ENCODE peak calls at places on chromosomes 6 and 20, in nine cellular contexts. One of them, this sample, is unnamed.

GRCh38 chr20:50555687-50556086 is 45.5 kb downstream of the PTPN1 start:
- DNase-seq in ELR: no peak
- DNase-seq in stimulated activated CD4-positive, alpha-beta T cell treated with anti-CD3 and anti-CD28 coated beads, Interleukin-15, amount 100 ng/mL, for 1 hour: no peak
- DNase-seq in NCI-H748 treated with DMSO at 0.1 percent for 48 hours: no peak
- DNase-seq in HL-60: no peak
- DNase-seq in NCI-H1694 treated with DMSO at 0.1 percent for 48 hours: no peak
- DNase-seq in NAMALWA: no peak
- DNase-seq in iris pigment epithelial cell: no peak
- DNase-seq in NCI-H1105: no peak
- DNase-seq in this sample: no peak

GRCh38 chr6:132907231-132907630 is 92.9 kb downstream of the RPS12 start:
- DNase-seq in ELR: peak; percentile 43
- DNase-seq in stimulated activated CD4-positive, alpha-beta T cell treated with anti-CD3 and anti-CD28 coated beads, Interleukin-15, amount 100 ng/mL, for 1 hour: no peak
- DNase-seq in NCI-H748 treated with DMSO at 0.1 percent for 48 hours: no peak
- DNase-seq in HL-60: no peak
- DNase-seq in NCI-H1694 treated with DMSO at 0.1 percent for 48 hours: no peak
- DNase-seq in NAMALWA: no peak
- DNase-seq in iris pigment epithelial cell: peak; percentile 54
- DNase-seq in NCI-H1105: no peak
- DNase-seq in this sample: no peak

GRCh38 chr6:106192824-106193223 is 106.7 kb downstream of the PRDM1 start:
- DNase-seq in ELR: peak; percentile 86
- DNase-seq in stimulated activated CD4-positive, alpha-beta T cell treated with anti-CD3 and anti-CD28 coated beads, Interleukin-15, amount 100 ng/mL, for 1 hour: no peak
- DNase-seq in NCI-H748 treated with DMSO at 0.1 percent for 48 hours: no peak
- DNase-seq in HL-60: no peak
- DNase-seq in NCI-H1694 treated with DMSO at 0.1 percent for 48 hours: no peak
- DNase-seq in NAMALWA: no peak
- DNase-seq in iris pigment epithelial cell: peak; percentile 71
- DNase-seq in NCI-H1105: no peak
- DNase-seq in this sample: no peak

GRCh38 chr6:70371454-70372105 is 41.7 kb upstream of the FAM135A start:
- DNase-seq in ELR: peak; percentile 93
- DNase-seq in stimulated activated CD4-positive, alpha-beta T cell treated with anti-CD3 and anti-CD28 coated beads, Interleukin-15, amount 100 ng/mL, for 1 hour: no peak
- DNase-seq in NCI-H748 treated with DMSO at 0.1 percent for 48 hours: peak; percentile 79
- DNase-seq in HL-60: peak; percentile 32
- DNase-seq in NCI-H1694 treated with DMSO at 0.1 percent for 48 hours: peak; percentile 56
- DNase-seq in NAMALWA: peak; percentile 80
- DNase-seq in iris pigment epithelial cell: peak; percentile 74
- DNase-seq in NCI-H1105: peak; percentile 92
- DNase-seq in this sample: no peak

GRCh38 chr6:102655823-102656222 is 1262.3 kb downstream of the GRIK2 start:
- DNase-seq in ELR: no peak
- DNase-seq in stimulated activated CD4-positive, alpha-beta T cell treated with anti-CD3 and anti-CD28 coated beads, Interleukin-15, amount 100 ng/mL, for 1 hour: no peak
- DNase-seq in NCI-H748 treated with DMSO at 0.1 percent for 48 hours: no peak
- DNase-seq in HL-60: no peak
- DNase-seq in NCI-H1694 treated with DMSO at 0.1 percent for 48 hours: no peak
- DNase-seq in NAMALWA: no peak
- DNase-seq in iris pigment epithelial cell: no peak
- DNase-seq in NCI-H1105: no peak
- DNase-seq in this sample: no peak

GRCh38 chr20:57464642-57465211 is 60.2 kb downstream of the CTCFL start:
- DNase-seq in ELR: peak; percentile 50
- DNase-seq in stimulated activated CD4-positive, alpha-beta T cell treated with anti-CD3 and anti-CD28 coated beads, Interleukin-15, amount 100 ng/mL, for 1 hour: no peak
- DNase-seq in NCI-H748 treated with DMSO at 0.1 percent for 48 hours: no peak
- DNase-seq in HL-60: peak; percentile 94
- DNase-seq in NCI-H1694 treated with DMSO at 0.1 percent for 48 hours: no peak
- DNase-seq in NAMALWA: peak; percentile 63
- DNase-seq in iris pigment epithelial cell: peak; percentile 58
- DNase-seq in NCI-H1105: no peak
- DNase-seq in this sample: no peak

GRCh38 chr6:107627928-107628327 is 138.0 kb downstream of the SOBP start:
- DNase-seq in ELR: no peak
- DNase-seq in stimulated activated CD4-positive, alpha-beta T cell treated with anti-CD3 and anti-CD28 coated beads, Interleukin-15, amount 100 ng/mL, for 1 hour: no peak
- DNase-seq in NCI-H748 treated with DMSO at 0.1 percent for 48 hours: no peak
- DNase-seq in HL-60: no peak
- DNase-seq in NCI-H1694 treated with DMSO at 0.1 percent for 48 hours: no peak
- DNase-seq in NAMALWA: no peak
- DNase-seq in iris pigment epithelial cell: no peak
- DNase-seq in NCI-H1105: no peak
- DNase-seq in this sample: no peak

GRCh38 chr6:139764498-139764986 is 390.1 kb upstream of the CITED2 start:
- DNase-seq in ELR: peak; percentile 99
- DNase-seq in stimulated activated CD4-positive, alpha-beta T cell treated with anti-CD3 and anti-CD28 coated beads, Interleukin-15, amount 100 ng/mL, for 1 hour: no peak
- DNase-seq in NCI-H748 treated with DMSO at 0.1 percent for 48 hours: no peak
- DNase-seq in HL-60: peak; percentile 64
- DNase-seq in NCI-H1694 treated with DMSO at 0.1 percent for 48 hours: no peak
- DNase-seq in NAMALWA: peak; percentile 7
- DNase-seq in iris pigment epithelial cell: peak; percentile 98
- DNase-seq in NCI-H1105: no peak
- DNase-seq in this sample: peak; percentile 45

GRCh38 chr20:2172305-2173175 is 70.9 kb downstream of the STK35 start:
- DNase-seq in ELR: peak; percentile 66
- DNase-seq in stimulated activated CD4-positive, alpha-beta T cell treated with anti-CD3 and anti-CD28 coated beads, Interleukin-15, amount 100 ng/mL, for 1 hour: peak; percentile 47
- DNase-seq in NCI-H748 treated with DMSO at 0.1 percent for 48 hours: peak; percentile 54
- DNase-seq in HL-60: peak; percentile 27
- DNase-seq in NCI-H1694 treated with DMSO at 0.1 percent for 48 hours: peak; percentile 48
- DNase-seq in NAMALWA: peak; percentile 68
- DNase-seq in iris pigment epithelial cell: peak; percentile 46
- DNase-seq in NCI-H1105: peak; percentile 55
- DNase-seq in this sample: peak; percentile 73

GRCh38 chr6:162765251-162765650 is 37.5 kb downstream of the PACRG start:
- DNase-seq in ELR: no peak
- DNase-seq in stimulated activated CD4-positive, alpha-beta T cell treated with anti-CD3 and anti-CD28 coated beads, Interleukin-15, amount 100 ng/mL, for 1 hour: no peak
- DNase-seq in NCI-H748 treated with DMSO at 0.1 percent for 48 hours: no peak
- DNase-seq in HL-60: no peak
- DNase-seq in NCI-H1694 treated with DMSO at 0.1 percent for 48 hours: no peak
- DNase-seq in NAMALWA: no peak
- DNase-seq in iris pigment epithelial cell: no peak
- DNase-seq in NCI-H1105: no peak
- DNase-seq in this sample: no peak

GRCh38 chr20:10917826-10918225 is 244.0 kb upstream of the JAG1 start:
- DNase-seq in ELR: no peak
- DNase-seq in stimulated activated CD4-positive, alpha-beta T cell treated with anti-CD3 and anti-CD28 coated beads, Interleukin-15, amount 100 ng/mL, for 1 hour: no peak
- DNase-seq in NCI-H748 treated with DMSO at 0.1 percent for 48 hours: no peak
- DNase-seq in HL-60: no peak
- DNase-seq in NCI-H1694 treated with DMSO at 0.1 percent for 48 hours: no peak
- DNase-seq in NAMALWA: no peak
- DNase-seq in iris pigment epithelial cell: no peak
- DNase-seq in NCI-H1105: no peak
- DNase-seq in this sample: no peak

GRCh38 chr20:44643596-44644383 is 7.7 kb downstream of the ADA start:
- DNase-seq in ELR: peak; percentile 92
- DNase-seq in stimulated activated CD4-positive, alpha-beta T cell treated with anti-CD3 and anti-CD28 coated beads, Interleukin-15, amount 100 ng/mL, for 1 hour: no peak
- DNase-seq in NCI-H748 treated with DMSO at 0.1 percent for 48 hours: no peak
- DNase-seq in HL-60: no peak
- DNase-seq in NCI-H1694 treated with DMSO at 0.1 percent for 48 hours: no peak
- DNase-seq in NAMALWA: no peak
- DNase-seq in iris pigment epithelial cell: peak; percentile 90
- DNase-seq in NCI-H1105: no peak
- DNase-seq in this sample: no peak